ENCODE peak calls at places on chromosomes 7 and 10, in six cellular contexts. Q is HCT116; H is substantia nigra; C is hepatocyte; G is CD8-positive, alpha-beta memory T cell; D is GM23248. B is an unnamed sample.

GRCh38 chr10:133162178-133162909 is 2.3 kb downstream of the KNDC1 start:
- DNase-seq in D (no peak), G (no peak), H (no peak), Q (no peak), C (no peak), B (no peak)

GRCh38 chr7:101232141-101232821 is 5.3 kb downstream of the CLDN15 start:
- DNase-seq in C (peak), H (no peak), D (no peak), Q (no peak), G (no peak), B (no peak)

GRCh38 chr7:158167373-158167772 is 420.2 kb downstream of the PTPRN2 start:
- DNase-seq in H (no peak), C (no peak), D (no peak), Q (no peak), G (no peak), B (no peak)

GRCh38 chr10:88999629-89000028 is 9.0 kb downstream of the FAS start:
- DNase-seq in C (no peak), Q (no peak), D (peak), G (no peak), H (no peak), B (no peak)

GRCh38 chr7:121394709-121395140 is 1.4 kb downstream of the FAM3C start:
- DNase-seq in D (no peak), H (no peak), G (no peak), Q (no peak), C (peak), B (no peak)

GRCh38 chr10:103184615-103185014 is 8.5 kb downstream of the NT5C2 start:
- DNase-seq in H (no peak), Q (no peak), G (no peak), D (peak), C (no peak), B (no peak)

GRCh38 chr10:129741978-129742741 is 221.9 kb downstream of the EBF3 start:
- DNase-seq in Q (no peak), H (no peak), G (no peak), D (no peak), C (no peak), B (no peak)

GRCh38 chr7:20381406-20382034 is 50.8 kb downstream of the ITGB8 start:
- DNase-seq in G (no peak), C (no peak), Q (no peak), D (no peak), H (no peak), B (no peak)

GRCh38 chr10:93600861-93601773 is at the start of gene RBP4:
- DNase-seq in H (no peak), G (no peak), C (peak), D (peak), Q (no peak), B (no peak)
- H3K27ac ChIP-seq in H (no peak), G (no peak), C (peak), D (no peak), Q (no peak), B (no peak)

GRCh38 chr7:71308105-71308504 is 176.2 kb downstream of the GALNT17 start:
- DNase-seq in D (no peak), Q (no peak), C (peak), H (no peak), G (no peak), B (no peak)

GRCh38 chr7:71311576-71311975 is 179.6 kb downstream of the GALNT17 start:
- DNase-seq in Q (no peak), C (no peak), D (no peak), H (no peak), G (no peak), B (no peak)

GRCh38 chr7:71313562-71313961 is 181.6 kb downstream of the GALNT17 start:
- DNase-seq in G (no peak), Q (no peak), C (no peak), H (no peak), D (no peak), B (no peak)

GRCh38 chr7:71312755-71313490 is 181.0 kb downstream of the GALNT17 start:
- DNase-seq in D (no peak), Q (no peak), H (no peak), G (no peak), C (no peak), B (no peak)
- H3K27ac ChIP-seq in D (no peak), Q (no peak), H (no peak), G (no peak), C (no peak), B (peak)

DNA sequence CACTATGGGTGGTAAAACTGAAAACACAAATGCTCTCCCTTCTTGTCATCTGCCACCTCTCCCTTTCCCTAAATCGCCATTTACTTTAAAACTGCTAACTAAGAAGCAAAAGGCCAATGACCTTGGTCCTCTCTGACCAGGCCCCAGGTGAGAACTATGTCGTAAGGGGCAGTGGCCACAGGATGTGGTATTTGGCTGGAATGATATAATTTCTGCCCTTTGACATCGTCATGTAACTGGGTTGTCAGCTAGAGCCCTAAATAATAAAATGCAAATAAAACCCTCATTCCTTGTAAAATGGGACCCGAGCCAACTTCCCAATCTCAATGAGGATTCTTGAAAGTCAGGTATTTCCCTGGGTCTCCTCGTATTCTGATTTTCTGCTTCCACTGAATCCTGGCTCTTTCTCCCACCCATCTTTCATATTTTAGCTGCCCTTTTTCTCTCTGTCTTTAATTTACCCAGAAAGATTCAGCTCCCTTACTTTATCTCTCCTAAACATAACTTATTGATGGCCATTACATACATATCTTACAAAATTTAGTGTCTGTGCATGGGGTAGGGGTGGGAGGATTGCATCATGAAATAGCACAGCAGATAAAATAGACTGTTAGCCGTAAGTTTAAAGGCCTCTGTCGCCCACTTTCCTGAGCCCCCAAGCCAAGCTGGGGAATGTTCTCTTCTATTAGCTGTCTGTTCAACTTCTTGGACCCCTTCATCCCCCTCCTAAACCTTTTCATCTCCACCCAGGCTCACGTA is 3.2 kb upstream of the EEPD1 start:
- DNase-seq in G (no peak), Q (no peak), D (no peak), C (no peak), H (no peak), B (no peak)
- H3K27ac ChIP-seq in G (no peak), Q (no peak), D (no peak), C (no peak), H (no peak), B (no peak)

GRCh38 chr10:71141528-71141927 is 70.8 kb upstream of the UNC5B start:
- DNase-seq in Q (no peak), C (no peak), G (no peak), D (no peak), H (no peak), B (no peak)

GRCh38 chr10:71143170-71143569 is 69.2 kb upstream of the UNC5B start:
- DNase-seq in Q (no peak), H (no peak), C (no peak), G (no peak), D (no peak), B (no peak)

GRCh38 chr10:71144824-71145223 is 67.5 kb upstream of the UNC5B start:
- DNase-seq in C (no peak), G (no peak), H (no peak), D (no peak), Q (no peak), B (no peak)

GRCh38 chr10:71143610-71144009 is 68.8 kb upstream of the UNC5B start:
- DNase-seq in G (no peak), D (no peak), C (no peak), Q (no peak), H (no peak), B (no peak)

DNA sequence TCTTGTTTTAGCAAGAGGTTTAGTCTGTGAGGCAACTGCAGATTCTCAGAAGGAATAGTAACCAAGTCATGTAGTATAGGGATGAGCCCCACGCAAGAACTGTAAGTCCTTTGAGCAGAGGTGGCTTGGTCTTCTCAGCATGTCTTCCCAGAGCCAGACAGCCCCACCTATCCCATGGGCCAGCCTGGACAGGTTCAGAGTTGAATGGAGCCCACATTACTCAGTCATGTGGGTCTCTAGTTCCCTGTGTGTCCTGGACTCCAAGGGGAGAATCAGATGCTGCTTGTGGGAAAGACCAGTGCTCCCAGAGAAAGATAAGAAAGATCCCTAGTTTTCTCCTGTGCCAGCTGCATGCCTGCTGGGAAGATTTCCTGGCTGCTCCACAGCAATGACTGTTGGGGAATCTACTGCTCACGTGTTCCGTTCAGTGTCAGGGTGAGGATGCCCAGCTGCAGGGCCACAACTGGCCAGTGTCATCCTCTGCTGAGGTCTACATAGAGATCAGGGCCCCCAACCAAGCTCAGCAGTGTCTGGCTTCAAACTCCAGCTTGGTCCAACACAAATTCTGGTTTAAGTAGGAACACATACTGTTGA is 66.9 kb upstream of the UNC5B start:
- DNase-seq in D (no peak), G (no peak), C (no peak), Q (no peak), H (no peak), B (no peak)
- H3K27ac ChIP-seq in D (no peak), G (no peak), C (no peak), Q (no peak), H (no peak), B (no peak)

B was measured in SK-N-MC.